ENCODE peak calls at places on chromosomes 5 and 9, in six cellular contexts. T is HFFc6, G is nephron progenitor cell, D is hepatocyte, M is glutamatergic neuron, P is lower leg skin. O is an unnamed sample.

GRCh38 chr9:19988281-19988680 is 199.4 kb upstream of the SLC24A2 start:
- DNase-seq in T (no peak), D (no peak), P (no peak), G (no peak), M (no peak), O (no peak)

GRCh38 chr5:140011297-140011802 is 31.7 kb downstream of the NRG2 start:
- DNase-seq in D (peak), G (no peak), T (no peak), M (no peak), P (no peak), O (no peak)

GRCh38 chr9:71814226-71814625 is 45.9 kb upstream of the CEMIP2 start:
- DNase-seq in T (no peak), P (peak), D (no peak), M (no peak), G (no peak), O (no peak)

GRCh38 chr9:7172445-7173115 is 414.8 kb downstream of the KDM4C start:
- DNase-seq in T (peak), P (no peak), D (no peak), G (no peak), M (no peak), O (no peak)

GRCh38 chr9:27548055-27548741 is 18.6 kb upstream of the MOB3B start:
- DNase-seq in D (peak), P (no peak), M (no peak), T (peak), G (no peak), O (no peak)

GRCh38 chr9:137459601-137460362 is 648 bp upstream of the NSMF start:
- DNase-seq in D (no peak), P (no peak), M (peak), T (no peak), G (no peak), O (no peak)

GRCh38 chr5:128081111-128081865 is 2.3 kb upstream of the SLC12A2 start:
- DNase-seq in T (peak), P (no peak), D (no peak), G (no peak), M (no peak), O (no peak)

GRCh38 chr9:98834386-98834785 is 26.9 kb downstream of the GALNT12 start:
- DNase-seq in D (no peak), M (no peak), P (no peak), G (no peak), T (no peak), O (no peak)

GRCh38 chr5:38463634-38464521 is 92.6 kb downstream of the LIFR start:
- DNase-seq in P (no peak), M (no peak), T (peak), G (no peak), D (peak), O (no peak)

GRCh38 chr5:119220576-119221197 is 135.1 kb upstream of the TNFAIP8 start:
- DNase-seq in M (no peak), D (no peak), G (no peak), T (no peak), P (no peak), O (no peak)

GRCh38 chr5:138077064-138077696 is 6.7 kb upstream of the WNT8A start:
- DNase-seq in P (peak), G (peak), M (peak), T (peak), D (peak), O (no peak)

GRCh38 chr9:124345751-124346281 is 69.4 kb downstream of the PSMB7 start:
- DNase-seq in D (no peak), P (no peak), M (peak), G (no peak), T (no peak), O (no peak)

GRCh38 chr9:129763235-129763917 is 10.5 kb upstream of the PTGES start:
- DNase-seq in D (no peak), T (peak), P (no peak), M (no peak), G (no peak), O (no peak)

GRCh38 chr5:154523704-154524103 is 45.7 kb upstream of the HAND1 start:
- DNase-seq in D (peak), G (peak), M (peak), T (peak), P (no peak), O (no peak)

GRCh38 chr5:149240354-149240998 is 31.2 kb upstream of the AFAP1L1 start:
- DNase-seq in P (peak), G (no peak), T (no peak), M (no peak), D (no peak), O (no peak)

GRCh38 chr5:107504424-107504823 is 166.3 kb downstream of the EFNA5 start:
- DNase-seq in G (no peak), M (no peak), T (no peak), D (no peak), P (no peak), O (no peak)

GRCh38 chr5:15026506-15026905 is 154.9 kb upstream of the ANKH start:
- DNase-seq in G (no peak), T (no peak), D (no peak), M (no peak), P (no peak), O (no peak)

GRCh38 chr5:66864240-66864884 is 268.2 kb downstream of the MAST4 start:
- DNase-seq in T (peak), M (no peak), G (no peak), D (no peak), P (no peak), O (no peak)

GRCh38 chr9:95316274-95316673 is 1.2 kb downstream of the FANCC start:
- DNase-seq in D (no peak), G (no peak), M (no peak), P (no peak), T (no peak), O (no peak)

GRCh38 chr9:98978231-98978681 is 34.5 kb downstream of the COL15A1 start:
- DNase-seq in D (no peak), T (no peak), M (no peak), G (no peak), P (no peak), O (no peak)

GRCh38 chr5:53403758-53404157 is 76.7 kb upstream of the FST start:
- DNase-seq in G (no peak), P (no peak), T (peak), D (no peak), M (no peak), O (no peak)

GRCh38 chr5:143524338-143524929 is 120.9 kb upstream of the NR3C1 start:
- DNase-seq in M (no peak), T (no peak), D (no peak), G (no peak), P (no peak), O (no peak)

GRCh38 chr9:12698293-12698692 is 5.1 kb downstream of the TYRP1 start:
- DNase-seq in T (no peak), M (no peak), G (no peak), P (no peak), D (peak), O (no peak)

GRCh38 chr5:163880307-163880706 is 374.9 kb downstream of the MAT2B start:
- DNase-seq in T (peak), P (no peak), G (no peak), M (no peak), D (no peak), O (no peak)

GRCh38 chr9:124800306-124801259 is 23.6 kb downstream of the OLFML2A start:
- DNase-seq in G (no peak), M (no peak), P (peak), T (peak), D (no peak), O (no peak)

GRCh38 chr5:113182658-113183344 is 206.2 kb downstream of the DCP2 start:
- DNase-seq in G (no peak), P (no peak), D (no peak), T (no peak), M (no peak), O (no peak)

GRCh38 chr9:16267336-16268036 is 603.0 kb downstream of the BNC2 start:
- DNase-seq in M (no peak), D (peak), P (no peak), T (peak), G (no peak), O (no peak)

GRCh38 chr9:128374221-128374675 is 3.1 kb downstream of the URM1 start:
- DNase-seq in D (no peak), G (no peak), T (no peak), P (no peak), M (no peak), O (no peak)

GRCh38 chr5:113110117-113110516 is 133.5 kb downstream of the DCP2 start:
- DNase-seq in P (no peak), G (no peak), M (no peak), D (no peak), T (no peak), O (no peak)

GRCh38 chr5:161403996-161404395 is 142.5 kb downstream of the GABRB2 start:
- DNase-seq in M (no peak), D (no peak), P (no peak), G (no peak), T (no peak), O (no peak)

GRCh38 chr5:95836544-95836943 is 14.0 kb upstream of the GLRX start:
- DNase-seq in P (no peak), G (no peak), M (no peak), T (no peak), D (no peak), O (no peak)

GRCh38 chr9:125608488-125609224 is 98.4 kb downstream of the MAPKAP1 start:
- DNase-seq in T (no peak), M (peak), G (no peak), P (no peak), D (no peak), O (no peak)

GRCh38 chr5:75081510-75081909 is 29.2 kb upstream of the GCNT4 start:
- DNase-seq in T (no peak), D (no peak), M (no peak), G (no peak), P (no peak), O (no peak)

DNA sequence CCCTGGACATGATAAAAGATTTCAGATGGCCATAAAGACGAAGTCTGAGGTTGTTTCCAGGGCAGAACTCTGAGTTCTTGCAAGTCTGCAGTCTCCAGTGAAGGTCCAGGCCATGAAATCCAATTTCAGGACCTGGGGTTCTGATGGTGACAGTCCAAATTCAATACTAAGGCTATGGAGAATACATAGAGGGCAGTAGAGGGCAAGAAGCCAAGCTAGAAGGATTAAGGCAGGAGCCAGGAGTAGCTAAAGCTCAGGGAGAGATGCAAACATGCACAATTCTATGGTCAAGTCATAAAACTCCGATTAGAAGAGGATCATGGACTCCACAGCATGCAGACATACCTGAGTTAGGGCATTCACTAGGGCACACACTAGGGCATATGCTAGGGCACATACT is 11.4 kb downstream of the SLIT3 start:
- DNase-seq in T (no peak), G (no peak), D (no peak), P (no peak), M (no peak), O (no peak)
- TF ChIP-seq CTCF in T (peak), G (no peak), D (peak), P (no peak), M (no peak), O (no peak)

DNA sequence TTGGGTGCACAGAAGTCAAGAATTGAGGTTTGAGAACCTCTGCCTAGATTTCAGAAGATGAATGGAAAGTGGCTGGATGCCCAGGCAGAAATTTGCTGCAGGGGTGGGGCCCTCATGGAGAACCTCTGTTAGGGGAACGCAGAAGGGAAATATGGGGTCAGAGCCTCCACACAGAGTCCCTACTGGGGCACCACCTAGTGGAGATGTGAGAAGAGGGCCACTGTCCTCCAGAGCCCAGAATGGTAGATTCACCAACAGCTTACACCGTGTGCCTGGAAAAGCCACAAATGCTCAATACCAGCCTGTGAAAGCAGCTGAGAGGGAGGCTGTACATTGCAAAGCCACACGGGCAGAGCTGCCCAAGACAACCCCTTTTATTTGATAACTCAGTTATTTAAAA is 383.5 kb downstream of the TLE4 start:
- DNase-seq in G (no peak), M (no peak), D (no peak), P (no peak), T (no peak), O (no peak)
- TF ChIP-seq CTCF in G (no peak), M (no peak), D (peak), P (no peak), T (peak), O (no peak)

GRCh38 chr5:71782771-71783770 is 64.0 kb downstream of the CARTPT start:
- DNase-seq in T (peak), M (peak), D (peak), G (peak), P (peak), O (no peak)

GRCh38 chr5:71782393-71782770 is 63.3 kb downstream of the CARTPT start:
- DNase-seq in D (no peak), M (no peak), G (no peak), P (no peak), T (no peak), O (no peak)

GRCh38 chr5:71783891-71784290 is 64.8 kb downstream of the CARTPT start:
- DNase-seq in G (no peak), P (no peak), D (no peak), T (no peak), M (no peak), O (no peak)

GRCh38 chr5:71780597-71780996 is 61.5 kb downstream of the CARTPT start:
- DNase-seq in M (no peak), G (no peak), P (no peak), T (no peak), D (no peak), O (no peak)

DNA sequence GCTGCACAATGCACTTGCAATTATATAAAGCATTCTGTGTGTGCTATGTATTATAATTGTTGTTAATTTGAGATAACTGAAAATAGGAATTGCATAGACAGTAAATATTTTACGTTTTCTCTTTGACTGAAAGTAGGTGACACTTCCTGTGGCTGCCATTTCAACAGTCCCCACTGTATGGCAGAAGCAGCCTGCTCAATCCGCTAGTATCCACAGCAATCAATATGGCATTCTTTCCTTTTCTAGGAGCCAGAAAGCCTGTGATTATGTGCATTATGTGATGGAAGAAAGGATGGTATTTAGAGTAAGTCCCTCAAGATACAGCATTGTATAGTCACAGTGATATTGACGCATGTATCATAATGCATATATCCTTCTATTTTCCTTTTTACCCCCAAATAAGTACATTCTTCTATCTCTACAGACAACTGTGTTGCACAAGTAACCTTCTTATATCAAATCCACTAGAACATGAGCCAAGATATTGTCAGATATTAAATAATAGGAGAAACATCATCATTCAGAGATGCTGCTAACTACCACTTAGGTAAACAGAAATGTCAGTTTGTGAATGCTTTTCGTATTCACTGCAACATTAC is 59.7 kb downstream of the CARTPT start:
- DNase-seq in P (no peak), G (no peak), M (peak), D (peak), T (peak), O (no peak)
- TF ChIP-seq CTCF in P (no peak), G (peak), M (peak), D (peak), T (peak), O (peak)

DNA sequence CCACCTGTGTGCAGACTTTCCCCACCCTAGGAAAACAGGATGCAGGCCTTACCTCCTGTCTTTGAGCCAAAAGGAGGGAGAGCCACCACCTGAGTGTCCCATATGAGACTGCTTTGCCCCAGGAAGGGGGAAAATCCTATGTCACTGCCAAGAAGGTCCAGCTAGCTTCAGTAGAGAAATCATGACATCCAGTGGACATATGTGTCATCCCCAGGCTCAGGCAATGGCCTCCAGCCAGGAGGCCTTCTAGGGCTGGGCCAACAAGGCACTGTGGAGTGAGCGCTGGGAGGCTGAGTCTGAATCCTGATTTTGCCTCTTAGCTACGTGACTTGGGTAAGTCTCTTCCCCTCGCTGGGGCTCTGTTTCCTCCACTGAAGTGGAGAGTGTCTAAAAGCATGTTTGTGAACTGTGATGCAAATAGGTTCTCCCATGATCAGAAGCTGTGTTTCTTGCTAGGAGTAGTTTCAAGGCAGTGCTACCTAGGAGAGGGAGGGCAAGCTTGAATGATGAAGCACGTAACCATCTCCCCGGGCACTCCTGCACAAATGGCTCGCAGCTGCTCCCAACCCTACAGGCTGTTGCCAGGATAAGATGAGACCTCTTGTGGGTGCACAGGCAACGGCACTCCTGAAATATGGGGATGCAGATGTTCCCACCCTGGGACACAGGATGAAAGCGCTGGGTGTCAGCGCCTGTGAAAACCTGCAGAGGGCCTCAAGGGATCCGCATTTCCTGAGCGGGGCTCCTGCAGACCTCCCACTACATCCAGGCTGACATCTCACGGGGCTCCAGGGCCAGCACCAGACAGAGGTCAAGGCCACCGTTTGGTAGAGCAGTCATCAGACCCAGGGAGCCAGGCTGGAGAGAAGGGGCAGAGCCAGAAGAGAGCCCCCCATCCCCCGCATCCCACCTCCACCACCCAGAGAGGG is 60.5 kb downstream of the SMIM23 start:
- DNase-seq in G (no peak), M (no peak), D (peak), P (no peak), T (peak), O (no peak)
- TF ChIP-seq CTCF in G (no peak), M (no peak), D (peak), P (no peak), T (peak), O (peak)

GRCh38 chr5:370959-371810 is 49.7 kb downstream of the AHRR start:
- DNase-seq in M (peak), P (peak), D (no peak), G (no peak), T (no peak), O (peak)
- TF ChIP-seq CTCF in M (no peak), P (no peak), D (no peak), G (no peak), T (no peak), O (no peak)

GRCh38 chr9:37197158-37198033 is 77.0 kb downstream of the ZCCHC7 start:
- DNase-seq in M (peak), D (peak), P (no peak), G (no peak), T (no peak), O (no peak)

GRCh38 chr9:37187713-37188439 is 67.5 kb downstream of the ZCCHC7 start:
- DNase-seq in G (no peak), T (peak), D (no peak), M (no peak), P (no peak), O (no peak)

GRCh38 chr9:37192803-37193202 is 72.4 kb downstream of the ZCCHC7 start:
- DNase-seq in M (no peak), P (no peak), T (no peak), D (no peak), G (no peak), O (no peak)

GRCh38 chr9:37187269-37187668 is 66.9 kb downstream of the ZCCHC7 start:
- DNase-seq in T (no peak), M (peak), G (no peak), P (no peak), D (no peak), O (no peak)

GRCh38 chr9:37191403-37192089 is 71.2 kb downstream of the ZCCHC7 start:
- DNase-seq in P (no peak), D (no peak), T (no peak), G (no peak), M (no peak), O (no peak)
- TF ChIP-seq CTCF in P (no peak), D (no peak), T (no peak), G (no peak), M (no peak), O (no peak)

DNA sequence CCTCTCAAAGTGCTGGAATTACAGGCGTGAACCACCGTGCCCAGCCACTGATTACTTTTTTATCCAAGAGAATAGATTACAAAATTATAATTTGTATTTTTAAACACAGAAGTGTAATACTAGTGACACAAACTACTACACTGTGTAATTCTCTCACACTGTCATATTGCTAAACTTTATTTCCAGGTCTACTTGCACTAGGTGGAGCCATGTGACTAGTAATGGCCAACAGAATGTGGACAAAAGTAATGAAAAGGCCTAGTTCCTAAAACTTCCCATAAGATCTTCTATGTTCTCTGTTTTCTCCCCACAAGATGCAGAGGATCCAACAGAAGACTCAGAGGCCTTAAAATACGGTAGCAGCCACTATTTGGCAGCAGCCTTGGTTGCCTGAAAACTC is 27.3 kb downstream of the NADK2 start:
- DNase-seq in D (no peak), G (no peak), T (no peak), P (no peak), M (no peak), O (no peak)
- TF ChIP-seq CTCF in D (peak), G (no peak), T (no peak), P (no peak), M (no peak), O (peak)

O was measured in type B pancreatic cell.